ENCODE peak calls at places on chromosome 13, in six cellular contexts. One of them, this sample, is unnamed.

GRCh38 chr13:65638572-65639168 is 1591.5 kb downstream of the PCDH9 start:
- DNase-seq in endothelial cell of umbilical vein: peak; percentile 51
- DNase-seq in colonic mucosa: no peak
- DNase-seq in PC-3: peak; percentile 56
- DNase-seq in fibroblast of lung: peak; percentile 52
- DNase-seq in endodermal cell: peak; percentile 53
- DNase-seq in this sample: no peak

GRCh38 chr13:35826626-35827254 is 304.4 kb downstream of the DCLK1 start:
- DNase-seq in endothelial cell of umbilical vein: no peak
- DNase-seq in colonic mucosa: no peak
- DNase-seq in PC-3: no peak
- DNase-seq in fibroblast of lung: no peak
- DNase-seq in endodermal cell: peak; percentile 79
- DNase-seq in this sample: no peak

GRCh38 chr13:27079421-27079958 is 92.1 kb downstream of the USP12 start:
- DNase-seq in endothelial cell of umbilical vein: no peak
- DNase-seq in colonic mucosa: no peak
- DNase-seq in PC-3: no peak
- DNase-seq in fibroblast of lung: peak; percentile 94
- DNase-seq in endodermal cell: peak; percentile 81
- DNase-seq in this sample: no peak

GRCh38 chr13:94329277-94329676 is 150.2 kb downstream of the DCT start:
- DNase-seq in endothelial cell of umbilical vein: no peak
- DNase-seq in colonic mucosa: no peak
- DNase-seq in PC-3: no peak
- DNase-seq in fibroblast of lung: peak; percentile 76
- DNase-seq in endodermal cell: no peak
- DNase-seq in this sample: no peak

GRCh38 chr13:91141619-91142061 is 205.8 kb upstream of the MIR17HG start:
- DNase-seq in endothelial cell of umbilical vein: no peak
- DNase-seq in colonic mucosa: no peak
- DNase-seq in PC-3: no peak
- DNase-seq in fibroblast of lung: no peak
- DNase-seq in endodermal cell: no peak
- DNase-seq in this sample: no peak

GRCh38 chr13:32824671-32825070 is 191.6 kb upstream of the KL start:
- DNase-seq in endothelial cell of umbilical vein: no peak
- DNase-seq in colonic mucosa: no peak
- DNase-seq in PC-3: peak; percentile 95
- DNase-seq in fibroblast of lung: peak; percentile 94
- DNase-seq in endodermal cell: peak; percentile 84
- DNase-seq in this sample: no peak

GRCh38 chr13:33628662-33629061 is 189.3 kb upstream of the RFC3 start:
- DNase-seq in endothelial cell of umbilical vein: no peak
- DNase-seq in colonic mucosa: no peak
- DNase-seq in PC-3: no peak
- DNase-seq in fibroblast of lung: no peak
- DNase-seq in endodermal cell: no peak
- DNase-seq in this sample: no peak

GRCh38 chr13:65472336-65472735 is 1757.8 kb downstream of the PCDH9 start:
- DNase-seq in endothelial cell of umbilical vein: no peak
- DNase-seq in colonic mucosa: no peak
- DNase-seq in PC-3: peak; percentile 22
- DNase-seq in fibroblast of lung: peak; percentile 21
- DNase-seq in endodermal cell: no peak
- DNase-seq in this sample: no peak

GRCh38 chr13:26721251-26721939 is 39.2 kb downstream of the GPR12 start:
- DNase-seq in endothelial cell of umbilical vein: no peak
- DNase-seq in colonic mucosa: no peak
- DNase-seq in PC-3: no peak
- DNase-seq in fibroblast of lung: no peak
- DNase-seq in endodermal cell: no peak
- DNase-seq in this sample: no peak

GRCh38 chr13:37295046-37295445 is 189.6 kb upstream of the CSNK1A1L start:
- DNase-seq in endothelial cell of umbilical vein: no peak
- DNase-seq in colonic mucosa: no peak
- DNase-seq in PC-3: no peak
- DNase-seq in fibroblast of lung: peak; percentile 46
- DNase-seq in endodermal cell: no peak
- DNase-seq in this sample: no peak

GRCh38 chr13:38350114-38350617 is 515 bp downstream of the UFM1 start:
- DNase-seq in endothelial cell of umbilical vein: no peak
- DNase-seq in colonic mucosa: peak; percentile 77
- DNase-seq in PC-3: peak; percentile 40
- DNase-seq in fibroblast of lung: peak; percentile 68
- DNase-seq in endodermal cell: no peak
- DNase-seq in this sample: peak; percentile 89

GRCh38 chr13:25857830-25858229 is 194.0 kb downstream of the SHISA2 start:
- DNase-seq in endothelial cell of umbilical vein: no peak
- DNase-seq in colonic mucosa: no peak
- DNase-seq in PC-3: peak; percentile 58
- DNase-seq in fibroblast of lung: no peak
- DNase-seq in endodermal cell: no peak
- DNase-seq in this sample: no peak

GRCh38 chr13:95784161-95784880 is 107.4 kb downstream of the DNAJC3 start:
- DNase-seq in endothelial cell of umbilical vein: peak; percentile 93
- DNase-seq in colonic mucosa: no peak
- DNase-seq in PC-3: peak; percentile 62
- DNase-seq in fibroblast of lung: peak; percentile 92
- DNase-seq in endodermal cell: no peak
- DNase-seq in this sample: no peak

GRCh38 chr13:94327318-94327717 is 152.2 kb downstream of the DCT start:
- DNase-seq in endothelial cell of umbilical vein: peak; percentile 12
- DNase-seq in colonic mucosa: no peak
- DNase-seq in PC-3: no peak
- DNase-seq in fibroblast of lung: peak; percentile 65
- DNase-seq in endodermal cell: no peak
- DNase-seq in this sample: no peak

GRCh38 chr13:114152831-114153371 is 20.5 kb upstream of the RASA3 start:
- DNase-seq in endothelial cell of umbilical vein: no peak
- DNase-seq in colonic mucosa: no peak
- DNase-seq in PC-3: no peak
- DNase-seq in fibroblast of lung: peak; percentile 27
- DNase-seq in endodermal cell: peak; percentile 40
- DNase-seq in this sample: peak; percentile 67

GRCh38 chr13:51840917-51841316 is 4.1 kb downstream of the TMEM272 start:
- DNase-seq in endothelial cell of umbilical vein: no peak
- DNase-seq in colonic mucosa: no peak
- DNase-seq in PC-3: no peak
- DNase-seq in fibroblast of lung: no peak
- DNase-seq in endodermal cell: peak; percentile 25
- DNase-seq in this sample: no peak

GRCh38 chr13:58300224-58300623 is 668.7 kb downstream of the PCDH17 start:
- DNase-seq in endothelial cell of umbilical vein: peak; percentile 75
- DNase-seq in colonic mucosa: no peak
- DNase-seq in PC-3: no peak
- DNase-seq in fibroblast of lung: peak; percentile 42
- DNase-seq in endodermal cell: no peak
- DNase-seq in this sample: no peak

GRCh38 chr13:105410602-105411001 is 1124.9 kb downstream of the EFNB2 start:
- DNase-seq in endothelial cell of umbilical vein: peak; percentile 52
- DNase-seq in colonic mucosa: peak; percentile 69
- DNase-seq in PC-3: peak; percentile 33
- DNase-seq in fibroblast of lung: no peak
- DNase-seq in endodermal cell: peak; percentile 92
- DNase-seq in this sample: peak; percentile 42

GRCh38 chr13:53321301-53321700 is 292.7 kb downstream of the OLFM4 start:
- DNase-seq in endothelial cell of umbilical vein: no peak
- DNase-seq in colonic mucosa: no peak
- DNase-seq in PC-3: no peak
- DNase-seq in fibroblast of lung: no peak
- DNase-seq in endodermal cell: no peak
- DNase-seq in this sample: no peak

GRCh38 chr13:40377783-40378182 is 288.7 kb downstream of the FOXO1 start:
- DNase-seq in endothelial cell of umbilical vein: no peak
- DNase-seq in colonic mucosa: no peak
- DNase-seq in PC-3: no peak
- DNase-seq in fibroblast of lung: peak; percentile 78
- DNase-seq in endodermal cell: no peak
- DNase-seq in this sample: no peak

GRCh38 chr13:112711528-112712265 is 21.9 kb downstream of the ATP11A start:
- DNase-seq in endothelial cell of umbilical vein: peak; percentile 99
- DNase-seq in colonic mucosa: peak; percentile 75
- DNase-seq in PC-3: peak; percentile 77
- DNase-seq in fibroblast of lung: peak; percentile 98
- DNase-seq in endodermal cell: peak; percentile 95
- DNase-seq in this sample: peak; percentile 92

GRCh38 chr13:42001580-42001979 is 40.7 kb upstream of the VWA8 start:
- DNase-seq in endothelial cell of umbilical vein: no peak
- DNase-seq in colonic mucosa: no peak
- DNase-seq in PC-3: peak; percentile 44
- DNase-seq in fibroblast of lung: peak; percentile 96
- DNase-seq in endodermal cell: peak; percentile 63
- DNase-seq in this sample: no peak

GRCh38 chr13:44487989-44488388 is 88.1 kb downstream of the TSC22D1 start:
- DNase-seq in endothelial cell of umbilical vein: no peak
- DNase-seq in colonic mucosa: no peak
- DNase-seq in PC-3: no peak
- DNase-seq in fibroblast of lung: no peak
- DNase-seq in endodermal cell: no peak
- DNase-seq in this sample: no peak

GRCh38 chr13:27965740-27966640 is 3.1 kb downstream of the CDX2 start:
- DNase-seq in endothelial cell of umbilical vein: no peak
- DNase-seq in colonic mucosa: peak; percentile 50
- DNase-seq in PC-3: no peak
- DNase-seq in fibroblast of lung: no peak
- DNase-seq in endodermal cell: peak; percentile 92
- DNase-seq in this sample: no peak

GRCh38 chr13:101627556-101627943 is 175.1 kb downstream of the ITGBL1 start:
- DNase-seq in endothelial cell of umbilical vein: peak; percentile 36
- DNase-seq in colonic mucosa: no peak
- DNase-seq in PC-3: peak; percentile 55
- DNase-seq in fibroblast of lung: peak; percentile 28
- DNase-seq in endodermal cell: no peak
- DNase-seq in this sample: no peak

GRCh38 chr13:20472531-20472930 is 53.1 kb downstream of the CRYL1 start:
- DNase-seq in endothelial cell of umbilical vein: no peak
- DNase-seq in colonic mucosa: no peak
- DNase-seq in PC-3: no peak
- DNase-seq in fibroblast of lung: no peak
- DNase-seq in endodermal cell: no peak
- DNase-seq in this sample: no peak

GRCh38 chr13:22948421-22948820 is 232.4 kb upstream of the SGCG start:
- DNase-seq in endothelial cell of umbilical vein: no peak
- DNase-seq in colonic mucosa: no peak
- DNase-seq in PC-3: no peak
- DNase-seq in fibroblast of lung: no peak
- DNase-seq in endodermal cell: peak; percentile 7
- DNase-seq in this sample: no peak

GRCh38 chr13:41465965-41466364 is 8.6 kb downstream of the RGCC start:
- DNase-seq in endothelial cell of umbilical vein: no peak
- DNase-seq in colonic mucosa: no peak
- DNase-seq in PC-3: no peak
- DNase-seq in fibroblast of lung: no peak
- DNase-seq in endodermal cell: no peak
- DNase-seq in this sample: no peak

DNA sequence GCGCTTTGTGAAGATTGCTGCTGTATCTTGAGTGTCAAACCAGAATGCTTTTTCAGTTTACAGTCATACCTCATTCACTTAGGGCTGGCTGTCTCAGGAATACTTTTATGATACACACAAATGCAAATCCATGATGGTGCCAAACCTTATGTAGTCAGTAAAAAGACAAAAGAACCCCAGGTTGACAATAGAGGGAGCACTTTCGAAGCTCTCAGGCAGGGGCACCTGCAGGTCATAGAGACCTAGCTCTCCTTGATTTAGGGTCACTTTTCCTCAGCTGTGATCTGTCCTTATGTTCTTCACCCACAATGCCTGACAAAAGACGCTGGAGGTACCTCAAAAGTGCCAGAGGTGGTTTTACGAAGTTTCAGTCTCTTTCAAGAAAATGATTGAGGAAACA is 172.2 kb downstream of the DNAJC15 start:
- DNase-seq in endothelial cell of umbilical vein: peak; percentile 4
- DNase-seq in colonic mucosa: no peak
- DNase-seq in PC-3: peak; percentile 12
- DNase-seq in fibroblast of lung: no peak
- DNase-seq in endodermal cell: no peak
- DNase-seq in this sample: no peak
- TF ChIP-seq CTCF in endothelial cell of umbilical vein: no peak
- TF ChIP-seq CTCF in colonic mucosa: no peak
- TF ChIP-seq CTCF in PC-3: peak; percentile 53
- TF ChIP-seq CTCF in fibroblast of lung: peak; percentile 22
- TF ChIP-seq CTCF in endodermal cell: peak; percentile 64
- TF ChIP-seq CTCF in this sample: no peak

GRCh38 chr13:109873351-109874123 is 87.2 kb upstream of the IRS2 start:
- DNase-seq in endothelial cell of umbilical vein: no peak
- DNase-seq in colonic mucosa: no peak
- DNase-seq in PC-3: no peak
- DNase-seq in fibroblast of lung: no peak
- DNase-seq in endodermal cell: peak; percentile 46
- DNase-seq in this sample: no peak
- H3K27ac ChIP-seq in endothelial cell of umbilical vein: no peak overlapping the region
- H3K27ac ChIP-seq in colonic mucosa: no peak overlapping the region
- H3K27ac ChIP-seq in PC-3: no peak overlapping the region
- H3K27ac ChIP-seq in fibroblast of lung: no peak overlapping the region
- H3K27ac ChIP-seq in endodermal cell: no peak overlapping the region
- H3K27ac ChIP-seq in this sample: no peak overlapping the region

GRCh38 chr13:103006706-103007426 is 59.4 kb downstream of the SLC10A2 start:
- DNase-seq in endothelial cell of umbilical vein: no peak
- DNase-seq in colonic mucosa: no peak
- DNase-seq in PC-3: no peak
- DNase-seq in fibroblast of lung: no peak
- DNase-seq in endodermal cell: no peak
- DNase-seq in this sample: no peak
- H3K9ac ChIP-seq in endothelial cell of umbilical vein: no peak overlapping the region
- H3K9ac ChIP-seq in colonic mucosa: no peak overlapping the region
- H3K9ac ChIP-seq in PC-3: no peak overlapping the region
- H3K9ac ChIP-seq in fibroblast of lung: no peak overlapping the region
- H3K9ac ChIP-seq in endodermal cell: no peak overlapping the region
- H3K9ac ChIP-seq in this sample: no peak overlapping the region

GRCh38 chr13:79628463-79628862 is 147.5 kb downstream of the NDFIP2 start:
- DNase-seq in endothelial cell of umbilical vein: no peak
- DNase-seq in colonic mucosa: no peak
- DNase-seq in PC-3: no peak
- DNase-seq in fibroblast of lung: no peak
- DNase-seq in endodermal cell: no peak
- DNase-seq in this sample: no peak

GRCh38 chr13:79637086-79637763 is 156.3 kb downstream of the NDFIP2 start:
- DNase-seq in endothelial cell of umbilical vein: no peak
- DNase-seq in colonic mucosa: no peak
- DNase-seq in PC-3: no peak
- DNase-seq in fibroblast of lung: peak; percentile 9
- DNase-seq in endodermal cell: no peak
- DNase-seq in this sample: peak; percentile 78

GRCh38 chr13:79626924-79627323 is 146.0 kb downstream of the NDFIP2 start:
- DNase-seq in endothelial cell of umbilical vein: no peak
- DNase-seq in colonic mucosa: no peak
- DNase-seq in PC-3: no peak
- DNase-seq in fibroblast of lung: peak; percentile 38
- DNase-seq in endodermal cell: no peak
- DNase-seq in this sample: no peak

GRCh38 chr13:79625517-79625916 is 144.6 kb downstream of the NDFIP2 start:
- DNase-seq in endothelial cell of umbilical vein: no peak
- DNase-seq in colonic mucosa: no peak
- DNase-seq in PC-3: no peak
- DNase-seq in fibroblast of lung: no peak
- DNase-seq in endodermal cell: no peak
- DNase-seq in this sample: no peak

GRCh38 chr13:79631260-79631659 is 150.3 kb downstream of the NDFIP2 start:
- DNase-seq in endothelial cell of umbilical vein: peak; percentile 93
- DNase-seq in colonic mucosa: no peak
- DNase-seq in PC-3: peak; percentile 95
- DNase-seq in fibroblast of lung: peak; percentile 75
- DNase-seq in endodermal cell: no peak
- DNase-seq in this sample: no peak
- TF ChIP-seq CTCF in endothelial cell of umbilical vein: peak; percentile 27
- TF ChIP-seq CTCF in colonic mucosa: no peak
- TF ChIP-seq CTCF in PC-3: peak; percentile 70
- TF ChIP-seq CTCF in fibroblast of lung: peak; percentile 30
- TF ChIP-seq CTCF in endodermal cell: peak; percentile 52
- TF ChIP-seq CTCF in this sample: no peak